ENCODE peak calls at places on chromosomes 2 and 18, in five cellular contexts. H, X, C, B and M are unnamed samples.

GRCh38 chr18:26504831-26505230 is 43.5 kb downstream of the KCTD1 start:
- DNase-seq in H (no peak), X (no peak), C (no peak), B (no peak), M (no peak)

GRCh38 chr2:241680827-241681599 is 5.6 kb downstream of the DTYMK start:
- DNase-seq in H (no peak), X (no peak), C (no peak), B (no peak), M (no peak)

GRCh38 chr2:199903111-199903510 is 8.0 kb upstream of the C2orf69 start:
- DNase-seq in H (no peak), X (no peak), C (no peak), B (no peak), M (no peak)

GRCh38 chr2:60581461-60582282 is 28.2 kb upstream of the BCL11A start:
- DNase-seq in H (no peak), X (peak; percentile 86), C (peak; percentile 36), B (no peak), M (peak; percentile 75)

GRCh38 chr2:187567126-187567525 is 12.9 kb upstream of the TFPI start:
- DNase-seq in H (no peak), X (no peak), C (peak; percentile 82), B (no peak), M (no peak)

GRCh38 chr2:170966648-170967396 is 37.8 kb downstream of the GORASP2 start:
- DNase-seq in H (no peak), X (peak; percentile 42), C (peak; percentile 53), B (no peak), M (peak; percentile 63)

GRCh38 chr2:240502430-240503121 is 55.2 kb downstream of the ANKMY1 start:
- DNase-seq in H (no peak), X (no peak), C (no peak), B (no peak), M (no peak)

GRCh38 chr2:47530105-47530504 is 127.1 kb downstream of the MSH2 start:
- DNase-seq in H (no peak), X (no peak), C (no peak), B (no peak), M (no peak)

GRCh38 chr2:221571108-221571390 is 1.1 kb downstream of the EPHA4 start:
- DNase-seq in H (no peak), X (no peak), C (no peak), B (no peak), M (no peak)

GRCh38 chr2:129903586-129904425 is 75.7 kb upstream of the RAB6C start:
- DNase-seq in H (no peak), X (no peak), C (no peak), B (no peak), M (peak; percentile 51)

GRCh38 chr2:179915395-179915992 is 54.1 kb upstream of the ZNF385B start:
- DNase-seq in H (no peak), X (no peak), C (no peak), B (no peak), M (no peak)

GRCh38 chr2:113129519-113130078 is 2.2 kb downstream of the IL1RN start:
- DNase-seq in H (no peak), X (no peak), C (no peak), B (no peak), M (no peak)

GRCh38 chr2:219253753-219254589 is at the start of gene TUBA4A:
- DNase-seq in H (peak; percentile 49), X (peak; percentile 96), C (peak; percentile 58), B (no peak), M (peak; percentile 86)

GRCh38 chr2:132773331-132773730 is 103.3 kb upstream of the LYPD1 start:
- DNase-seq in H (no peak), X (no peak), C (no peak), B (no peak), M (no peak)

GRCh38 chr2:132776271-132776670 is 106.3 kb upstream of the LYPD1 start:
- DNase-seq in H (no peak), X (no peak), C (no peak), B (no peak), M (peak; percentile 20)

GRCh38 chr2:132779206-132779605 is 109.2 kb upstream of the LYPD1 start:
- DNase-seq in H (no peak), X (no peak), C (no peak), B (no peak), M (no peak)

GRCh38 chr2:132772344-132772743 is 102.3 kb upstream of the LYPD1 start:
- DNase-seq in H (no peak), X (no peak), C (no peak), B (no peak), M (no peak)

GRCh38 chr2:132774189-132774588 is 104.2 kb upstream of the LYPD1 start:
- DNase-seq in H (no peak), X (no peak), C (no peak), B (no peak), M (no peak)
- TF ChIP-seq REST in H (no peak), X (no peak), C (no peak), B (no peak), M (no peak)

GRCh38 chr2:136117909-136118818 is at the start of gene CXCR4:
- DNase-seq in H (peak; percentile 34), X (peak; percentile 80), C (no peak), B (no peak), M (peak; percentile 91)

GRCh38 chr2:136119717-136120675 is 2.0 kb upstream of the CXCR4 start:
- DNase-seq in H (no peak), X (no peak), C (no peak), B (no peak), M (no peak)

GRCh38 chr2:136117391-136117841 is 533 bp downstream of the CXCR4 start:
- DNase-seq in H (no peak), X (peak; percentile 28), C (no peak), B (no peak), M (peak; percentile 55)

GRCh38 chr2:136116813-136117390 is 1.0 kb downstream of the CXCR4 start:
- DNase-seq in H (no peak), X (no peak), C (no peak), B (no peak), M (peak; percentile 41)

DNA sequence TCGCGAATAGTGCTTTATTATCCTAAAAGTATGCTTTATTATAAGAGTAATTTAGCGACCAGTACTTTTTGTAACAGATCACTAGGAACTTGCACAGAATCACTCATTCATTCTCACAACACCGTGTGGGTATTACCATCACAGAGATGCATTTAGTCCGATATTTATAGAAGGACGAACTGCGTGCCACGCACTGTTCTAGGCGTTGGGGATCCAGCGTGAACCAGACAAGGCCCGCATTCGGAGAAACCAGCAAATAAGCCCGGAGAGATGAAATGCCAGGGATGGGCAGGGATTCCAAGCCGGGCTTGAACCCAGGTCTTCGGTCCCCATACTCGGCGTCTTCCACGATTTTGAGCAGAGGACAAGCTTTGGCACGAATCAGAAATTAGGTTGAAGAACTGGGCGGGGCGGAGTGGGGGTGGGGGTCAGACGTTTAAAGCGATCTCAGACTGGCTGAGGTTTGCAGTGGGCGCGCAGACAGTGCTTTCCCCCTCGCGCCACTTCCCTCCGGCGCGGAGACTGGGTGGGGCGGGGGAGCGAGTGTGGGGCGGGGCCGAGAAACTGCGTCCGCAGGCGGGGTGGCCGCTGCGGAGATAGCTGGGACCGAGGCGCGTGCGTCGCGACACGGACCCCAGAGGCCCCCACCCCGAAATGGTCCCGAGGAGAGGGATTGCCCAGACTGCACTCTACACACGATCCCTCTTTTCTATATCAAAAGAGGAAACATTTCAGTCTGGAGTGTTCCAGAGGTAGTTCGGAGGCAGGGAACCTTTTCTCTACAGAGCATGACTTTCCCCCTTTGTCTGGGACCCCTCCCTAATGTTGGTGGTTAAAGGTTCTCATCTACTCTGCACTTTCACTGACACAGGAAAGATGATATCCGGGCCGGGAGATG is 1.1 kb upstream of the CXCR4 start:
- DNase-seq in H (no peak), X (peak; percentile 51), C (no peak), B (no peak), M (peak; percentile 49)
- TF ChIP-seq EZH2 in H (no peak), X (no peak), C (no peak), B (peak; percentile 97), M (peak; percentile 34)

GRCh38 chr2:224106794-224107193 is 67.7 kb upstream of the SERPINE2 start:
- DNase-seq in H (no peak), X (no peak), C (no peak), B (no peak), M (no peak)

GRCh38 chr2:224114428-224114827 is 75.3 kb upstream of the SERPINE2 start:
- DNase-seq in H (no peak), X (no peak), C (no peak), B (no peak), M (no peak)

GRCh38 chr2:224110811-224111210 is 71.7 kb upstream of the SERPINE2 start:
- DNase-seq in H (no peak), X (no peak), C (no peak), B (no peak), M (no peak)

GRCh38 chr2:224109710-224110109 is 70.6 kb upstream of the SERPINE2 start:
- DNase-seq in H (no peak), X (no peak), C (no peak), B (no peak), M (no peak)

DNA sequence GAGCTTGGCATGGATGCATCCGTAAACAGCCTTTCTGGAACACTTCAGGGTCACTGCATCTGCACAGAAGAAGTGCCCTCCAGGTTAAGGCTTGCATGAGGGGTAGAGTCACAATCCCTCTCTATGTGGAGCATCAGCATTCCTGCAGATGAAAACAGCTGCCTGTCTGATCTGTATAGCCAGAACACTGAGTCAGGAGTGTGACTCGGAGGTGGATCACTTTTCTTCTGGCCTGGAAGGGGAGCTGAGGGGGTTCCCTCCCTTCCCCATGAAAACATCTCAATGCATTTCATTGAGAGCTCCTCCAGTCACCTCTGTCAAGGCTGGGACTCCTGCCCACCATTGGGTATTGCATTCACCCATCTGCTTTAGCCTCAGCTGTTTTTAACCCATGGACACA is 72.5 kb upstream of the SERPINE2 start:
- DNase-seq in H (peak; percentile 31), X (no peak), C (no peak), B (no peak), M (no peak)
- TF ChIP-seq REST in H (no peak), X (no peak), C (no peak), B (no peak), M (no peak)

GRCh38 chr2:232487385-232488096 is at the start of gene ECEL1:
- DNase-seq in H (no peak), X (no peak), C (no peak), B (no peak), M (peak; percentile 66)

GRCh38 chr2:232485333-232485756 is 2.3 kb downstream of the ECEL1 start:
- DNase-seq in H (no peak), X (no peak), C (no peak), B (no peak), M (peak; percentile 62)

GRCh38 chr2:232486558-232487384 is 863 bp downstream of the ECEL1 start:
- DNase-seq in H (no peak), X (no peak), C (no peak), B (no peak), M (peak; percentile 36)

GRCh38 chr2:232484628-232485332 is 2.9 kb downstream of the ECEL1 start:
- DNase-seq in H (no peak), X (no peak), C (no peak), B (no peak), M (no peak)

DNA sequence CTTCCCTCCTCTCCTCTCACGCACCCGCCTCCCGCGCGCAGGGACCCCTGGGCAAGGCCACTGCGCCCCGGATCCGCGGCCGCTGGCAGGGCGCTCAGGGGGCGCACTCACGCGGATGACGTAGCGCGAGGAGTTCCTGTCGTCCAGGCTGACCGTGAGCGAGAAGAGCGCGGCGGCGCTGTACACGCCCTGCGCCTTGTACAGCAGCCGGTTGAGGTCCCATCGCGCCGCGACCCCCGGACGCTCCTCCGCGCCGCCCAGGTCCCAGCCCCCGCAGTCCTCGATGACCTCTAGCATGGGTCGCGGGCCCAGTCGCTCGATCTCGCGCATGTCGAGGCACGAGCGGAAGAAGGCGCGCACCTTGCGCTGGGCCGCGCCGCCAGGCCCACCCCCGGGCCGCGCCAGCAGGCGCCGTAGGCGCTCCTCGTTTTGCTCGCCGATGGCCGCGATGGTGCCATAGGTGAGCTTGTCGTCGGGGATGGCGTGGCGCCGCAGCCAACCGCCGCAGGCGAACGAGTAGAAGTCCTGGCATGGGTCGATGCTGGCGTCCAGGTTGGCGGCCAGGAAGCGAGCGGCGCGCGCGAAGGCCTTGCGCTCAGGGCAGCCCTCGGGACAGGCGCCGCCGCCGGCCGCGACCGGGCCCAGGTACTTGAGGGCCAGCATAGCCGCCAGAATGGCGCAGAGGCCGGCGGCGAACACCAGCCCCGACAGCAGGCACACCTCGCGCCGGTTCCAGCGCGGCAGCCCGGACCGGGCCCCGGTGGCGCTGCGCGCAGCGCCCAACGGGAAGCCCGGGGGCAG is 1.7 kb downstream of the ECEL1 start:
- DNase-seq in H (no peak), X (no peak), C (no peak), B (no peak), M (peak; percentile 55)
- TF ChIP-seq EZH2 in H (no peak), X (no peak), C (no peak), B (no peak), M (peak; percentile 73)